ENCODE peak calls at places on chromosomes 3 and 15, in six cellular contexts. X is tibial nerve, V is HAP-1, P is left ventricle myocardium inferior, S is transverse colon, O is kidney. N is an unnamed sample. For H3K4me1 and H3K36me3, the result is how much of the 10 kb centered on the place peaks cover.

GRCh38 chr15:95522533-95522932 is 808.0 kb upstream of the NR2F2 start:
- DNase-seq in O (no peak), V (no peak), S (no peak), P (no peak), X (no peak), N (no peak)

GRCh38 chr3:12363397-12364195 is 74.7 kb downstream of the PPARG start:
- DNase-seq in V (no peak), X (no peak), S (no peak), O (no peak), P (no peak), N (no peak)

GRCh38 chr3:133930341-133930933 is 34.8 kb upstream of the RAB6B start:
- DNase-seq in S (no peak), P (no peak), X (no peak), O (no peak), V (peak), N (no peak)

GRCh38 chr3:128524374-128525299 is 31.6 kb upstream of the GATA2 start:
- DNase-seq in V (no peak), S (no peak), P (no peak), X (no peak), O (peak), N (no peak)

GRCh38 chr3:40317061-40317676 is 7.7 kb downstream of the EIF1B start:
- DNase-seq in V (peak), S (peak), P (no peak), X (no peak), O (no peak), N (peak)

GRCh38 chr3:152436707-152437615 is 168.2 kb downstream of the MBNL1 start:
- DNase-seq in S (no peak), O (no peak), V (no peak), X (no peak), P (no peak), N (no peak)

GRCh38 chr3:23484386-23484785 is 281.3 kb downstream of the UBE2E2 start:
- DNase-seq in P (no peak), X (no peak), S (no peak), O (no peak), V (no peak), N (no peak)

GRCh38 chr3:8837172-8837571 is 67.8 kb upstream of the OXTR start:
- DNase-seq in O (no peak), V (no peak), P (no peak), X (no peak), S (no peak), N (no peak)

GRCh38 chr3:168995129-168995528 is 668.4 kb downstream of the MECOM start:
- DNase-seq in P (no peak), O (no peak), V (no peak), S (no peak), X (no peak), N (no peak)

GRCh38 chr15:61382927-61383326 is 153.8 kb upstream of the RORA start:
- DNase-seq in O (no peak), V (no peak), S (no peak), P (no peak), X (no peak), N (no peak)

GRCh38 chr15:91456921-91457320 is 356.9 kb downstream of the SV2B start:
- DNase-seq in V (no peak), P (no peak), S (no peak), O (no peak), X (no peak), N (no peak)

GRCh38 chr3:110900583-110900982 is 171.0 kb upstream of the NECTIN3 start:
- DNase-seq in O (no peak), V (no peak), S (no peak), X (no peak), P (no peak), N (no peak)

GRCh38 chr3:414063-414462 is 217.5 kb downstream of the CHL1 start:
- DNase-seq in P (no peak), V (no peak), X (no peak), S (no peak), O (no peak), N (no peak)

GRCh38 chr3:27089063-27089462 is 280.1 kb downstream of the NEK10 start:
- DNase-seq in P (peak), V (no peak), S (peak), X (no peak), O (no peak), N (no peak)

GRCh38 chr3:115958531-115958930 is 335.2 kb downstream of the GAP43 start:
- DNase-seq in V (no peak), S (no peak), O (no peak), X (no peak), P (no peak), N (no peak)

GRCh38 chr3:67804089-67804488 is 149.7 kb upstream of the SUCLG2 start:
- DNase-seq in V (no peak), P (no peak), O (no peak), S (no peak), X (no peak), N (no peak)

GRCh38 chr3:169453256-169454059 is 210.1 kb downstream of the MECOM start:
- DNase-seq in X (no peak), V (no peak), P (no peak), O (no peak), S (no peak), N (no peak)

GRCh38 chr3:175919133-175919532 is 1060.0 kb downstream of the NAALADL2 start:
- DNase-seq in X (no peak), P (no peak), V (no peak), S (no peak), O (no peak), N (no peak)

GRCh38 chr15:92907880-92908279 is 7.8 kb downstream of the CHD2 start:
- DNase-seq in S (no peak), X (no peak), P (no peak), O (no peak), V (no peak), N (no peak)

GRCh38 chr3:32500880-32501784 is 1.5 kb downstream of the CMTM6 start:
- DNase-seq in X (no peak), P (no peak), S (no peak), O (no peak), V (peak), N (no peak)

GRCh38 chr3:149969110-149969944 is 1.4 kb downstream of the PFN2 start:
- DNase-seq in X (peak), O (no peak), P (peak), S (peak), V (peak), N (no peak)

GRCh38 chr3:8882171-8882593 is 81.1 kb downstream of the RAD18 start:
- DNase-seq in P (no peak), S (no peak), V (no peak), X (no peak), O (no peak), N (no peak)

GRCh38 chr15:91413142-91413541 is 313.1 kb downstream of the SV2B start:
- DNase-seq in O (no peak), P (no peak), V (no peak), X (no peak), S (no peak), N (no peak)

GRCh38 chr3:174767406-174767805 is 91.7 kb upstream of the NAALADL2 start:
- DNase-seq in P (no peak), O (no peak), S (no peak), X (no peak), V (no peak), N (no peak)

GRCh38 chr3:158098834-158099424 is 7.3 kb downstream of the SHOX2 start:
- DNase-seq in S (no peak), O (no peak), P (no peak), X (no peak), V (peak), N (no peak)
- H3K4me1 ChIP-seq in S (under half), O (under half), P (under half), X (under half), V (under half), N (under half)

GRCh38 chr3:184325269-184325668 is 10.9 kb downstream of the EIF4G1 start:
- DNase-seq in X (no peak), O (no peak), S (no peak), V (no peak), P (no peak), N (no peak)

GRCh38 chr3:184320099-184320445 is 5.7 kb downstream of the EIF4G1 start:
- DNase-seq in O (peak), P (peak), S (peak), X (peak), V (peak), N (peak)

GRCh38 chr3:184323696-184324095 is 9.3 kb downstream of the EIF4G1 start:
- DNase-seq in P (no peak), X (no peak), O (peak), V (no peak), S (no peak), N (no peak)

GRCh38 chr3:184322731-184323487 is 8.5 kb downstream of the EIF4G1 start:
- DNase-seq in S (no peak), O (peak), V (no peak), P (no peak), X (no peak), N (no peak)

DNA sequence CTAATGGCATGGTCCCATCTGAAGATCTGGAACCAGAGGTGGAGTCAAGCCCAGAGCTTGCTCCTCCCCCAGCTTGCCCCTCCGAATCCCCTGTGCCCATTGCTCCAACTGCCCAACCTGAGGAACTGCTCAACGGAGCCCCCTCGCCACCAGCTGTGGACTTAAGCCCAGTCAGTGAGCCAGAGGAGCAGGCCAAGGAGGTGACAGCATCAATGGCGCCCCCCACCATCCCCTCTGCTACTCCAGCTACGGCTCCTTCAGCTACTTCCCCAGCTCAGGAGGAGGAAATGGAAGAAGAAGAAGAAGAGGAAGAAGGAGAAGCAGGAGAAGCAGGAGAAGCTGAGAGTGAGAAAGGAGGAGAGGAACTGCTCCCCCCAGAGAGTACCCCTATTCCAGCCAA is 7.3 kb downstream of the EIF4G1 start:
- DNase-seq in P (no peak), V (no peak), X (no peak), O (no peak), S (no peak), N (no peak)
- H3K36me3 ChIP-seq in P (half or more), V (half or more), X (under half), O (half or more), S (half or more), N (half or more)

GRCh38 chr3:151201046-151201730 is 1.8 kb downstream of the GPR171 start:
- DNase-seq in X (no peak), O (no peak), S (no peak), P (no peak), V (no peak), N (no peak)
- H3K4me3 ChIP-seq in X (no peak), O (no peak), S (no peak), P (no peak), V (no peak), N (peak)

GRCh38 chr3:130741946-130742610 is 4.6 kb downstream of the PIK3R4 start:
- DNase-seq in P (no peak), X (no peak), S (no peak), O (no peak), V (no peak), N (no peak)
- H3K4me1 ChIP-seq in P (half or more), X (under half), S (under half), O (under half), V (under half), N (under half)

DNA sequence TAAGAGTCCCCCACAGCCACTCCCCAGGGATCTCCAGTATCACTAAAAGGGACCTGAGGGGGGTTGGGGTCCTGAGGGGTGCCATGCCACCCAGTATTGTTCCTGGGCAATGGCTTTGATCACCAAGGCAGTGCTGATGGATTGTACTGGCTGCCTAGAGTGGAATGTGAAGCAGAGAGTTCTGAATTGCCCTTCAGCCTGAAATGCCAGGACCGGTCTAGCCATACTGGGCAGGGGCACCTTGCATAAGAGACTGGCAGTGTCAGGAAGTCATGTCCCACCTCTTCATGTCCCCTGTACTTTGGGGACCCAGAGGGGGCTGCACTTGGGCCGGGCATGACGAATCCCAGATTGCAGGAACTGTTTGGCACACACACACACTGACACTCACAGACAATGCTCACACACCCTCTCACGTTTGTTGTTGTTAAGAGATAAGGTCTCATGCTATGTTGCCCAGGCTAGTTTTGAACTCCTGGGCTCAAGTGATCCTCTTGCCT is 4.5 kb upstream of the TKT start:
- DNase-seq in V (no peak), O (no peak), S (no peak), X (no peak), P (no peak), N (no peak)
- H3K36me3 ChIP-seq in V (under half), O (under half), S (under half), X (under half), P (under half), N (under half)

GRCh38 chr3:194296448-194296831 is 54.7 kb downstream of the CPN2 start:
- DNase-seq in S (no peak), V (peak), X (no peak), O (peak), P (no peak), N (no peak)
- H3K4me3 ChIP-seq in S (peak), V (peak), X (peak), O (peak), P (peak), N (no peak)

N was measured in CD8-positive, alpha-beta T cell.